ENCODE peak calls at places on chromosomes 7 and 10, in seven cellular contexts. D, J, C, A, O, Y and G are unnamed samples.

GRCh38 chr7:19442016-19442785 is 266.6 kb downstream of the POLR1F start:
- DNase-seq in D (peak; percentile 30), J (peak; percentile 35), C (peak; percentile 53), A (no peak), O (peak; percentile 76), Y (no peak), G (peak; percentile 34)

GRCh38 chr7:130893441-130893894 is 159.5 kb upstream of the KLF14 start:
- DNase-seq in D (no peak), J (no peak), C (peak; percentile 79), A (peak; percentile 27), O (peak; percentile 92), Y (no peak), G (peak; percentile 79)

GRCh38 chr7:107387077-107387476 is 82.8 kb upstream of the GPR22 start:
- DNase-seq in D (peak; percentile 78), J (no peak), C (peak; percentile 44), A (no peak), O (no peak), Y (peak; percentile 41), G (peak; percentile 26)

GRCh38 chr7:23594879-23595604 is 2.1 kb upstream of the CCDC126 start:
- DNase-seq in D (no peak), J (no peak), C (no peak), A (peak; percentile 70), O (no peak), Y (peak; percentile 32), G (no peak)

GRCh38 chr10:83346216-83346910 is 792.9 kb upstream of the GHITM start:
- DNase-seq in D (no peak), J (no peak), C (peak; percentile 83), A (no peak), O (no peak), Y (no peak), G (peak; percentile 82)

GRCh38 chr7:121547341-121548092 is 151.4 kb upstream of the FAM3C start:
- DNase-seq in D (peak; percentile 67), J (peak; percentile 48), C (peak; percentile 62), A (peak; percentile 44), O (peak; percentile 87), Y (peak; percentile 76), G (peak; percentile 45)

GRCh38 chr7:133434246-133434865 is 181.5 kb downstream of the EXOC4 start:
- DNase-seq in D (peak; percentile 65), J (no peak), C (peak; percentile 30), A (peak; percentile 24), O (peak; percentile 63), Y (peak; percentile 46), G (peak; percentile 12)

GRCh38 chr10:95208702-95209391 is 14.8 kb downstream of the ACSM6 start:
- DNase-seq in D (peak; percentile 34), J (no peak), C (no peak), A (no peak), O (peak; percentile 33), Y (peak; percentile 9), G (no peak)

GRCh38 chr7:30984359-30985107 is 20.8 kb downstream of the GHRHR start:
- DNase-seq in D (peak; percentile 43), J (no peak), C (peak; percentile 64), A (no peak), O (peak; percentile 72), Y (no peak), G (peak; percentile 42)

GRCh38 chr7:150406311-150406564 is 27.1 kb downstream of the ZNF775 start:
- DNase-seq in D (no peak), J (no peak), C (no peak), A (no peak), O (no peak), Y (no peak), G (no peak)

GRCh38 chr7:49787980-49788379 is 14.5 kb downstream of the VWC2 start:
- DNase-seq in D (no peak), J (no peak), C (no peak), A (no peak), O (no peak), Y (no peak), G (no peak)

GRCh38 chr7:20661884-20662283 is 46.4 kb downstream of the ABCB5 start:
- DNase-seq in D (no peak), J (no peak), C (no peak), A (no peak), O (no peak), Y (no peak), G (no peak)

GRCh38 chr10:5963071-5963470 is 14.3 kb downstream of the IL15RA start:
- DNase-seq in D (no peak), J (no peak), C (no peak), A (no peak), O (no peak), Y (no peak), G (no peak)

GRCh38 chr10:77873558-77874380 is 52.8 kb downstream of the DLG5 start:
- DNase-seq in D (peak; percentile 58), J (no peak), C (peak; percentile 81), A (peak; percentile 70), O (peak; percentile 69), Y (peak; percentile 45), G (peak; percentile 70)

GRCh38 chr7:31051598-31052503 is at the start of gene ADCYAP1R1:
- DNase-seq in D (no peak), J (no peak), C (no peak), A (no peak), O (no peak), Y (no peak), G (no peak)

GRCh38 chr7:26372211-26372610 is 80.5 kb downstream of the SNX10 start:
- DNase-seq in D (no peak), J (no peak), C (no peak), A (no peak), O (no peak), Y (no peak), G (no peak)

GRCh38 chr7:26376208-26376917 is 84.7 kb downstream of the SNX10 start:
- DNase-seq in D (peak; percentile 74), J (no peak), C (no peak), A (peak; percentile 23), O (peak; percentile 27), Y (no peak), G (no peak)

GRCh38 chr7:26372738-26373137 is 81.1 kb downstream of the SNX10 start:
- DNase-seq in D (peak; percentile 79), J (no peak), C (no peak), A (no peak), O (no peak), Y (no peak), G (no peak)

GRCh38 chr7:26374665-26375373 is 83.2 kb downstream of the SNX10 start:
- DNase-seq in D (peak; percentile 76), J (no peak), C (no peak), A (no peak), O (no peak), Y (no peak), G (no peak)

DNA sequence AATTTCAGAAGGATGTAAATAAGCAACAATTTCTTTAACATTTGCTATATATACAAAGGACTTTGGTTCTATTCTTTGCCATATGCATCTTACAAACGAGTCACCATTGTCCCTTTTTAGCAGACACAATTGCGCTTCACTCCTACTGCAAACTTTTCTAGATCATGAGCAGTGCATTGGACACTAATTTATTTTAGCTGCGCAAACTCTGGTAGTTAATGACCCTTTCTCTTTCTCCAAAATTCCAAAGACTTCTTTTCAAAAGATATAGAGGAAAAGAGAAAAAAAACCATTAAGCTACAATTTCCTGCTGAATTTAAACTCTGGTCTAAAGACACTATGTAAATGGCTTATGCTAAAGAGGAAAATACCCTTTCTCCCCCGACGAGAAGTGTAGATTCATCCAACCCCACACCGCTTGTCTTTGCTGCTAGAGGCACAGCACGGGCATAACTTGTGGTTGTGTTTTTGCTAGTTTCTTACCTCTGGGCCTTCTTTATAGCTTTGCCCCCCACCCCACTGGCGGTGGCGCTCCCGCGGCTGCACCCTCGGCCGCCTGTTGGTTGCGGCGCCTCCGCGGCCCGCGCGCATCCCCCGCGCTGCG is 84.0 kb downstream of the SNX10 start:
- DNase-seq in D (peak; percentile 61), J (no peak), C (no peak), A (no peak), O (peak; percentile 9), Y (no peak), G (no peak)
- TF ChIP-seq EZH2 in D (no peak), J (peak; percentile 91), C (peak; percentile 63), A (no peak), O (peak; percentile 94), Y (no peak), G (no peak)

DNA sequence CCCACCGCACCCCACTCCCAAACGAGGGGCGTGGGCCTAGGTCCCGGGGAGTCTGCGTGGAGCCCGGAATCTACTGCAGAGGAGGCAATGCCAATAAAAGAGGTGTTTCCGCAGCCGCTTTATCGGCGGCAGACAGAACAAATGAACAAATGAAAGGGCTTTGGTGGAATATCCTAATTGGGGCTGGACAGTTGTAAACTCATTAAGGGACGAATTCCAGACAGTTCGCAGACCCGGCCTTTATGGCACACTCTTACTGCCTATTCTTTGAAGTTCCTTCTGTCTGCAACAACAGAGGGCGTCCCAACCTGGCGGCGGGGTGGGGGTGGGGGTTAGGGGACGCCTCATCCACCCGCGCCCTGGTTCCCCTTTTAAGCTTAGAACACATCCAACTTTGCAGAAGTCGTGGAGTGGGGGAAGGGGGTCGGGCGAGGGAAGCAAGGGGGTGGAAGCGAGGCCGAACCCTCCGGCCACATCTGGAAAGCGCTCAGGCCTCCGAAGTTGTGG is 4.1 kb downstream of the HOXA9 start:
- DNase-seq in D (no peak), J (no peak), C (no peak), A (no peak), O (peak; percentile 51), Y (no peak), G (no peak)
- H3K9ac ChIP-seq in D (no peak overlapping the region), J (no peak overlapping the region), C (no peak overlapping the region), A (peak overlapping the region; percentile 49), O (peak overlapping the region; percentile 98), Y (no peak overlapping the region), G (no peak overlapping the region)

DNA sequence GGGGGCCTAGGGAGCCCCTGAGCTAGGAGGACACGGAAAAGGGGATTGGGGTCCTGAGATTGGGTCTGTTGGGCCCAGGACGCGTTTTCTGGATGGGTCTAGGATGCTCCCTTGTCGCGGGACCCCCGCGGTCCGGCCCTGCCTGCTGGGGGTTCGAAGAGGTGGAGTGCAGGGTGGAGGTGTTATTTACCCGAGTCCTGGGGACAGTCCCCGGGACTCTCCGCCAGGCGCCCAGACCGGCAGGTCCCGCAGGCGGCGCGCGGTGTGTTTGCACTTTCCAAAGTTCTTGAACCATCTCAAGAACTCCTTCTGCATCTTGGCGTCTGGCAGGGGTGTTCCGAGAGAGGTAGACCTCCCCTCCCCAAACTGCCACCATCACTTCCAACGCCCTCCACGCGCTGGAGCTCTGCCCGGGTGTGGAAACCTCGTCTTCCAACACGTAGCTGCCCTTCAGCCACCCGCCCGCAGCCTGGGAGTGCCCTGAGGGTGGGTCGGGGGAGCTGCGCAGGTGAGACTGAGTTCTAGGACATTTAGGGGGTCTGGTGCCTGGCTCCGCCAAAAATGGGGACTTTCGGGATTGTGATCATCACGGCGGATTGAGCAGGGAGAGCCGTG is 569 bp downstream of the CAV1 start:
- DNase-seq in D (peak; percentile 35), J (no peak), C (no peak), A (no peak), O (peak; percentile 52), Y (peak; percentile 56), G (no peak)
- TF ChIP-seq EZH2 in D (no peak), J (no peak), C (no peak), A (peak; percentile 86), O (no peak), Y (no peak), G (no peak)

DNA sequence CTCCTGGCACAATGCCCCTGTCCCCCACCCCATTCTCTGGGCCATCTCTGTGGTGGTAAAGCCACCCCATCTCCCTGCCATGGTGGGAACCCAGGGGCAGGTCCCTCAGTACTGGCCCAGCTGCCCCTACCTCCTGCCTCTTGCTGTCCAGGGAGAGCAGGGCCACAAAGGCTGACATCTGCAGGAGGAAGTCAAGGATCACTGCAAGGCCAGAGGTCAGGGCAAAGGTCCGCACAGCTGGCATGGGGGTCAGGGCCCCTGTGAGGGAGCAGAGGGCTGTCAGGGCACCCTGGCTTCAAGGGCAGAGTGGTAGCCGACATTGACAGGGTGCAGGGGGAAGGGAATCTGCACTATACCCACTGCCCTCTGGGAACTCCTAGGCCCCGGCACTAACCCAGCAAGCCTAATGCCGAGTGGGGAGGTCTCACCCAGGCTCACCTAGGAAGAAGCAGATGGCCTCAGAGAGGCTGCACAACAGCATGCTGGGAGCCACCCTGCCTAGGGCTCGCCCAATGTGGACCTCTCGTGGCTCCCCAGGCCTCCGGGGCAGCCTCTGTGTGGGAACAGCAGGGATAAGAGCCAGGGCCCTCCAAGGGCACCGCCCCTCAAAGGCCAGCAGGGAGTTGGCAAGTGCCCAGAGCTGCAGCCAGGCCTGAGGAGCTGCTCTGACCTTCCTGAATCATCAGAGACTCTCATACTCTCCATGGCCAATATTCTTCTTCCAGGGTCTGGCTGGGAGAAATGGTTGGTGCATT is 7.7 kb downstream of the NPC1L1 start:
- DNase-seq in D (no peak), J (no peak), C (no peak), A (no peak), O (peak; percentile 37), Y (no peak), G (no peak)
- H3K9ac ChIP-seq in D (no peak overlapping the region), J (no peak overlapping the region), C (no peak overlapping the region), A (no peak overlapping the region), O (no peak overlapping the region), Y (no peak overlapping the region), G (no peak overlapping the region)